ENCODE peak calls at places on chromosomes 2 and 18, in five cellular contexts. Y is prostate gland, L is GM23248, V is A673, K is upper lobe of left lung. B is an unnamed sample.

GRCh38 chr18:76398295-76398694 is 96.7 kb downstream of the ZNF516 start:
- DNase-seq in L (no peak), K (no peak), Y (no peak), V (no peak), B (no peak)

GRCh38 chr2:236985940-236986339 is 99.7 kb upstream of the COPS8 start:
- DNase-seq in Y (no peak), V (no peak), L (no peak), K (no peak), B (no peak)

GRCh38 chr18:13425357-13426095 is 207.0 kb downstream of the LDLRAD4 start:
- DNase-seq in L (no peak), Y (no peak), K (no peak), V (no peak), B (no peak)

GRCh38 chr2:3631851-3632659 is 25.9 kb upstream of the ALLC start:
- DNase-seq in Y (no peak), K (no peak), L (no peak), V (no peak), B (no peak)

GRCh38 chr2:45728458-45728942 is 77.0 kb downstream of the PRKCE start:
- DNase-seq in Y (no peak), K (no peak), L (no peak), V (no peak), B (no peak)

GRCh38 chr2:226652983-226653765 is 146.4 kb downstream of the IRS1 start:
- DNase-seq in L (no peak), K (no peak), Y (no peak), V (no peak), B (no peak)

GRCh38 chr2:36489296-36489695 is 108.7 kb downstream of the FEZ2 start:
- DNase-seq in L (peak; percentile 84), K (no peak), Y (no peak), V (peak; percentile 30), B (peak; percentile 65)

GRCh38 chr2:56168163-56168562 is 15.6 kb upstream of the CCDC85A start:
- DNase-seq in K (no peak), V (no peak), Y (no peak), L (peak; percentile 64), B (no peak)

GRCh38 chr2:192155521-192156118 is 39.1 kb downstream of the TMEFF2 start:
- DNase-seq in Y (no peak), V (no peak), K (no peak), L (no peak), B (no peak)

GRCh38 chr2:85740193-85740592 is 13.6 kb upstream of the ATOH8 start:
- DNase-seq in Y (no peak), V (no peak), K (no peak), L (no peak), B (no peak)
- H3K4me1 ChIP-seq in Y (peaks cover 30% of the 10 kb centered on the region), V (peaks cover 35% of the 10 kb centered on the region), K (peaks cover 56% of the 10 kb centered on the region), L (peaks cover 67% of the 10 kb centered on the region), B (peaks cover 5% of the 10 kb centered on the region)

DNA sequence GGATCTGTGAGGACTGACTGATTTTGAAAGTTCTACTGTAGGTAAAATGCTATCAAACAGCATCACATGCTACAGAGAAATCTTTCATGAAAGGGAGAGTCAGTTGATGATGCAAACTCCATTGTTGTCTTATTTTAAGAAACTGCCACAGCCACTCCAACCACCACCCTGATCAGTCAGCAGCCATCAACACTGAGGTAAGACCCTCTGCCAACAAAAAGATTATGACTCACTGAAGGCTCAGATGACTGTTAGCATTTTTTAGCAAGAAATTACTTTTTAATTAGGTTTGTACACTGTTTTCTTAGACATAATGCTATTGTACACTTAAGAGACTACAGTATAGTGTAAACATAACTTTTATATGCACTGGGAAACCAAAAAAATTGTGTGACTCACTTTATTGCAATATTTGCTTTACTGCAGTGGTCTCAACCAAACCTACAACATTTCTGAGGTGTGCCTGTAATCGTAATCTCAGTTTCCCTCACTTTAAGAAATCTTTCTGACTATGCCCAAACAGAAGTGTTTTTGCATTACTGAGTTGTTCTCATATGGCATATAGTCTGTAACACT is 42.8 kb downstream of the METTL8 start:
- DNase-seq in V (no peak), Y (no peak), L (peak; percentile 69), K (no peak), B (peak; percentile 30)
- H3K4me1 ChIP-seq in V (no peaks in the 10 kb centered on the region), Y (no peaks in the 10 kb centered on the region), L (peaks cover 18% of the 10 kb centered on the region), K (no peaks in the 10 kb centered on the region), B (peaks cover 4% of the 10 kb centered on the region)

DNA sequence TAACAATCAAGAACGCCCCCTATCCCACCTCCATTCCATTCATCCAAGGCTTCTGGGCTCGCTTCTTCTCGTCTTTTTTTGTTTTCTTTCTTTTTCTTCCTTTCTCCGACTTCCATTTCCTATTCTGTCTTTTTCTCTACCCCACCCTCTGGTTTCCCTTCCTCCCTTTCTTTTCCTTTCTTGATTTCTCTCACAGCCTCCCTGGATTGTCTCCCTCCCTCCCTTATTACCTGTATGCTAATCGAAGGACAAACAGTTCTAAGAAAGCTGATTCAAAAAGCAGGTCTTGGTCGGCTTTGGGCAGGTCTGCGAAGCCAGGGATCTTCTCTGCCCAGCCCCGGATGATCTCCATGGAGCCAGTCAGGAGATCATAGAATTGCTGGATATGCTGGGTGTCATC is 6.0 kb downstream of the NR4A2 start:
- DNase-seq in V (no peak), L (no peak), Y (no peak), K (no peak), B (no peak)
- H3K4me1 ChIP-seq in V (peaks cover under 1% of the 10 kb centered on the region), L (peaks cover 6% of the 10 kb centered on the region), Y (no peaks in the 10 kb centered on the region), K (peaks cover 13% of the 10 kb centered on the region), B (peaks cover 3% of the 10 kb centered on the region)

GRCh38 chr2:186382932-186383331 is 103.1 kb upstream of the ZC3H15 start:
- DNase-seq in Y (no peak), K (no peak), L (no peak), V (no peak), B (no peak)

GRCh38 chr2:186381573-186381972 is 104.5 kb upstream of the ZC3H15 start:
- DNase-seq in Y (no peak), L (no peak), K (peak; percentile 31), V (no peak), B (no peak)

GRCh38 chr2:186380805-186381204 is 105.3 kb upstream of the ZC3H15 start:
- DNase-seq in Y (no peak), K (no peak), L (no peak), V (no peak), B (no peak)

GRCh38 chr2:186384226-186384625 is 101.8 kb upstream of the ZC3H15 start:
- DNase-seq in V (no peak), L (no peak), Y (no peak), K (no peak), B (no peak)

DNA sequence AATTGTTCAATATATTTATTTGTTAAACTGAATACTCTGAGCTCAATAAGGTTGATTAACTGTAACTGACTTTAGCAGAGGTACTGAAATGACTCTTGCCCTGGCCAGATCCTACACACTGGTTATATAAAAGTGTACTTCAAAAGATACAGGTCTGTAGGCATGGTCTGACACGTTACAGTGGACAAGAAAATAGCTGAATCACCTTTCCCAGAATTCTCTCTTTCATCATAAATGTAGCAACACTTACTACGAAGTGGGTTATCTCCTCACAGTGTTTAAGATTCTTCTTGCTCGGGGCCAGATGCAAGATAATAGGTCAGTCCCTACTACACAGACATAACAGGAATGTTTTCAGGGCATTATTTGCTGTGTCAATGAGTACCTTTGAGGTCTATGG is 107.0 kb upstream of the ZC3H15 start:
- DNase-seq in L (no peak), Y (no peak), K (no peak), V (no peak), B (peak; percentile 41)
- H3K4me1 ChIP-seq in L (no peaks in the 10 kb centered on the region), Y (no peaks in the 10 kb centered on the region), K (no peaks in the 10 kb centered on the region), V (no peaks in the 10 kb centered on the region), B (no peaks in the 10 kb centered on the region)

GRCh38 chr2:167188596-167188967 is 300.3 kb downstream of the XIRP2 start:
- DNase-seq in V (no peak), Y (no peak), L (no peak), K (no peak), B (no peak)
- H3K4me1 ChIP-seq in V (no peaks in the 10 kb centered on the region), Y (no peaks in the 10 kb centered on the region), L (peaks cover 38% of the 10 kb centered on the region), K (peaks cover 5% of the 10 kb centered on the region), B (no peaks in the 10 kb centered on the region)